ENCODE peak calls at places on chromosome 9, in nine cellular contexts. A, B, U, R, T, P, K, V and L are unnamed samples.

GRCh38 chr9:125843646-125844045 is 96.5 kb downstream of the PBX3 start:
- DNase-seq in A (no peak), B (peak; percentile 8), U (no peak), R (peak; percentile 41), T (no peak), P (no peak), K (no peak), V (no peak), L (no peak)

GRCh38 chr9:114054191-114054690 is 23.9 kb downstream of the AMBP start:
- DNase-seq in A (no peak), B (no peak), U (no peak), R (no peak), T (no peak), P (no peak), K (no peak), V (peak; percentile 6), L (no peak)

GRCh38 chr9:100428871-100429654 is 2.1 kb downstream of the MSANTD3 start:
- DNase-seq in A (no peak), B (peak; percentile 90), U (no peak), R (peak; percentile 99), T (peak; percentile 12), P (no peak), K (no peak), V (no peak), L (peak; percentile 96)

GRCh38 chr9:137302176-137303030 is at the start of gene NRARP:
- DNase-seq in A (no peak), B (peak; percentile 91), U (peak; percentile 97), R (peak; percentile 83), T (peak; percentile 90), P (peak; percentile 97), K (peak; percentile 78), V (peak; percentile 92), L (no peak)

GRCh38 chr9:122642226-122642625 is 15.2 kb downstream of the OR1B1 start:
- DNase-seq in A (no peak), B (peak; percentile 14), U (peak; percentile 6), R (peak; percentile 10), T (no peak), P (no peak), K (no peak), V (no peak), L (no peak)

GRCh38 chr9:128022886-128023285 is 42.1 kb upstream of the EEIG1 start:
- DNase-seq in A (no peak), B (no peak), U (no peak), R (peak; percentile 45), T (no peak), P (no peak), K (no peak), V (no peak), L (no peak)

GRCh38 chr9:35972093-35972492 is 14.1 kb upstream of the OR2S2 start:
- DNase-seq in A (no peak), B (no peak), U (no peak), R (no peak), T (no peak), P (peak; percentile 25), K (no peak), V (no peak), L (no peak)

GRCh38 chr9:72650206-72650605 is 128.8 kb downstream of the TMC1 start:
- DNase-seq in A (no peak), B (no peak), U (no peak), R (peak; percentile 27), T (no peak), P (no peak), K (no peak), V (no peak), L (no peak)

GRCh38 chr9:132729235-132729890 is 59.1 kb downstream of the GTF3C4 start:
- DNase-seq in A (no peak), B (no peak), U (no peak), R (no peak), T (no peak), P (no peak), K (no peak), V (no peak), L (no peak)

GRCh38 chr9:89808801-89809200 is 204.0 kb downstream of the GADD45G start:
- DNase-seq in A (no peak), B (no peak), U (no peak), R (peak; percentile 29), T (no peak), P (no peak), K (no peak), V (no peak), L (no peak)

GRCh38 chr9:127081250-127082185 is 40.9 kb downstream of the ANGPTL2 start:
- DNase-seq in A (no peak), B (no peak), U (no peak), R (no peak), T (no peak), P (no peak), K (no peak), V (no peak), L (no peak)

GRCh38 chr9:34744295-34745221 is 34.6 kb upstream of the CCL21 start:
- DNase-seq in A (no peak), B (peak; percentile 54), U (no peak), R (peak; percentile 71), T (peak; percentile 17), P (no peak), K (no peak), V (no peak), L (no peak)

GRCh38 chr9:33750839-33751339 is 44.5 kb upstream of the PRSS3 start:
- DNase-seq in A (no peak), B (peak; percentile 12), U (no peak), R (no peak), T (peak; percentile 9), P (no peak), K (no peak), V (no peak), L (no peak)

GRCh38 chr9:91746904-91747303 is 203.1 kb downstream of the ROR2 start:
- DNase-seq in A (no peak), B (no peak), U (no peak), R (peak; percentile 50), T (no peak), P (no peak), K (no peak), V (no peak), L (no peak)

GRCh38 chr9:1604942-1605560 is 410.1 kb upstream of the SMARCA2 start:
- DNase-seq in A (no peak), B (no peak), U (peak; percentile 1), R (peak; percentile 34), T (no peak), P (no peak), K (no peak), V (no peak), L (no peak)